ENCODE peak calls at places on chromosomes 7 and 10, in seven cellular contexts. X is fibroblast of mammary gland; A is adipocyte; D is CD8-positive, alpha-beta memory T cell; T is iPS DF 6.9; L is cardiac fibroblast; Z is neuronal stem cell. B is an unnamed sample.
A peak's percentile ranks its signal among the peaks of the same experiment; 100 is the strongest.

GRCh38 chr10:72328045-72328828 is 26.5 kb downstream of the DNAJB12 start:
- DNase-seq in Z (no peak), L (peak; percentile 80), T (no peak), X (peak; percentile 66), A (peak; percentile 79), D (no peak), B (peak; percentile 89)

GRCh38 chr7:101940830-101941229 is 123.4 kb downstream of the CUX1 start:
- DNase-seq in X (no peak), L (no peak), A (no peak), Z (peak; percentile 24), T (no peak), D (no peak), B (no peak)

GRCh38 chr7:53050433-53050832 is 15.0 kb downstream of the POM121L12 start:
- DNase-seq in Z (no peak), D (no peak), L (no peak), X (no peak), T (no peak), A (no peak), B (no peak)

GRCh38 chr7:17144313-17144712 is 154.1 kb upstream of the AHR start:
- DNase-seq in T (no peak), L (peak; percentile 65), D (peak; percentile 73), A (peak; percentile 22), Z (no peak), X (peak; percentile 78), B (peak; percentile 54)

GRCh38 chr10:69452676-69453415 is 1.6 kb downstream of the TSPAN15 start:
- DNase-seq in D (no peak), A (no peak), L (no peak), Z (no peak), X (no peak), T (no peak), B (no peak)

GRCh38 chr7:129908181-129908580 is 44.6 kb downstream of the UBE2H start:
- DNase-seq in A (no peak), T (no peak), L (no peak), Z (no peak), D (no peak), X (no peak), B (no peak)

GRCh38 chr7:12470930-12471329 is 67.3 kb upstream of the VWDE start:
- DNase-seq in A (no peak), X (no peak), D (no peak), Z (no peak), L (no peak), T (no peak), B (no peak)

GRCh38 chr7:1225462-1226154 is 7.1 kb upstream of the UNCX start:
- DNase-seq in L (peak; percentile 32), T (no peak), X (no peak), D (no peak), A (peak; percentile 40), Z (no peak), B (no peak)

GRCh38 chr10:43093423-43094090 is 16.7 kb downstream of the RET start:
- DNase-seq in Z (no peak), D (no peak), L (no peak), X (no peak), A (no peak), T (no peak), B (no peak)

GRCh38 chr10:69445094-69445493 is 6.2 kb upstream of the TSPAN15 start:
- DNase-seq in A (no peak), D (no peak), X (peak; percentile 66), T (no peak), L (peak; percentile 40), Z (no peak), B (no peak)

GRCh38 chr7:104482362-104483042 is 154.1 kb downstream of the LHFPL3 start:
- DNase-seq in X (no peak), A (no peak), T (no peak), L (no peak), Z (no peak), D (no peak), B (no peak)

GRCh38 chr10:16989826-16990293 is 139.8 kb downstream of the CUBN start:
- DNase-seq in L (no peak), T (no peak), D (no peak), A (no peak), X (no peak), Z (no peak), B (peak; percentile 55)

GRCh38 chr7:80604436-80604835 is 34.0 kb upstream of the CD36 start:
- DNase-seq in Z (no peak), L (no peak), D (no peak), T (no peak), X (no peak), A (no peak), B (no peak)

GRCh38 chr7:21507627-21508343 is 35.1 kb upstream of the DNAH11 start:
- DNase-seq in A (peak; percentile 67), D (no peak), L (peak; percentile 67), X (peak; percentile 47), T (peak; percentile 63), Z (peak; percentile 5), B (peak; percentile 58)

GRCh38 chr10:128725531-128725930 is 599.3 kb upstream of the MKI67 start:
- DNase-seq in D (no peak), L (no peak), X (no peak), A (no peak), Z (no peak), T (no peak), B (no peak)

GRCh38 chr10:128727114-128727513 is 600.9 kb upstream of the MKI67 start:
- DNase-seq in D (no peak), T (no peak), X (no peak), A (no peak), L (no peak), Z (no peak), B (no peak)

GRCh38 chr10:128722947-128723346 is 596.7 kb upstream of the MKI67 start:
- DNase-seq in T (no peak), D (no peak), X (no peak), L (no peak), A (no peak), Z (no peak), B (no peak)

GRCh38 chr10:128721851-128722250 is 595.6 kb upstream of the MKI67 start:
- DNase-seq in T (no peak), Z (no peak), D (no peak), L (no peak), A (no peak), X (no peak), B (no peak)

DNA sequence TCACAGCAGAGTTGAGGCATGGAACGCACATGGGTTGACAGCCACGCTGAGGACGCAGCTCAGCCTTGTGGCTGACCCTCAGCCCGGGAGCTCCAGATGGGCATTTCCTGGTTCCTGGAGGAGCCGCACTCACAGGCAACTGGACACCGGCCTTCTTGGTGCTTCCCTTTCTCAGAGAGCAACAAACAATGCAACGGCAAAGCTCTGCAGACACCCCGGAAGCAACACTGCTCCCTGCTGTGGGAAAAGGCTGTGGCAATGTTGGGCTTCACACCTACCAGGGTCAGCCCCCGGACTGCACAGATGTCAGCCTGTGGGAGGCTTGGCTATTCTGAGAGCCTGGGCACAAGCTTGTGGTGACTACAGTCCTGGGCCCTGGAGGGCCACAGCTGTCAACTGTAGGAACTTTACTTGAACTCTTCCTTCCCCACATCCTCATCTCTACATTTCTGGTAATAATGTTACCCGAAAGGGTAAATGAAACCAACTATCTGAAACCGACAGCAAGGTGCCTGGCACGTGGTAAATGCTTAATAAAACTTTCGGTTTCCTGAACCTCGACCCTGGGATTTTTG is 597.5 kb upstream of the MKI67 start:
- DNase-seq in D (no peak), L (no peak), T (no peak), A (no peak), X (no peak), Z (no peak), B (no peak)
- H3K4me3 ChIP-seq in D (no peak overlapping the region), L (no peak overlapping the region), T (no peak overlapping the region), A (no peak overlapping the region), X (no peak overlapping the region), Z (no peak overlapping the region), B (no peak overlapping the region)

GRCh38 chr10:49682879-49683278 is 3.4 kb downstream of the C10orf53 start:
- DNase-seq in D (no peak), L (no peak), Z (no peak), X (no peak), T (no peak), A (no peak), B (no peak)

GRCh38 chr10:49678827-49679479 is 498 bp upstream of the C10orf53 start:
- DNase-seq in L (no peak), T (no peak), A (no peak), D (no peak), Z (no peak), X (no peak), B (no peak)

DNA sequence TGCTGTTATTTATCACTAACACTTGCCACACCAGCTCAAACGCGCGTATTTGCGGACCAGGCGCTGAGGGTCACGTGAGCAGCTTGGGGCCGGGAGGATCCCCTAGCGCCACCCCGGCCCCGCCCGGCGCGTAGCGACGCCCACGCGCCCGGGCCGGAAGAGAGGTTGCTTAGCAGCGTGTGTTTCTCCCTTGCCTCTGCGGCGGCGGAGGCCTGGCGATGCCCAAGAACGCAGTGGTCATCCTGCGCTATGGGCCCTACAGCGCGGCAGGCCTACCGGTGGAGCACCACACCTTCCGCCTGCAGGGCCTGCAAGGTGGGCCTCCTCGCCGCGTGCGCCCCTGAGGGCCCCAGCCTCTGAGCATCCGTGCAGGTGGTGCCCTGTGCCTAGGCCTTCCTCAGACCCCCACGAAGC is at the start of gene C10orf53:
- DNase-seq in D (no peak), T (peak; percentile 41), Z (peak; percentile 77), X (peak; percentile 49), L (peak; percentile 41), A (peak; percentile 47), B (peak; percentile 40)
- H3K4me3 ChIP-seq in D (no peak within 1 kb of the TSS), T (peak within 1 kb of the TSS; percentile 28), Z (peak within 1 kb of the TSS; percentile 75), X (no peak within 1 kb of the TSS), L (peak within 1 kb of the TSS; percentile 17), A (no peak within 1 kb of the TSS), B (peak within 1 kb of the TSS; percentile 29)

DNA sequence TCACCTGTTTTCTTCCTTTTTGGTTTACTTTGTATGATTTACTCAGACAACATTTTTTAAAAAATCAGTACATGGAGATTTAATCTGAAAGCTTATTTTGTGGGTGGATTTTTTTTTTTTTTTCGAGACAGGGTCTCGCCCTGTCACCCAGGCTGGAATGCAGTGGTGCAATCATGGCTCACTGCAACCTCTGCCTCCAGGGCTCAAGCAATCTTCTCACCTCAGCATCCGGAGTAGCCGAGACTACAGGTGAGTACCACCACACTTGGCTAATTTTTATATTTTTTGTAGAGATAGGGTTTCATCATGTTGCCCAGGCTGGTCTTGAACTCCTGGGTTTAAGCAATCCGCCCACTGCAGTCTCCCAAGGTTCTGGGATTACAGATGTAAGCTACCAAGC is 2.5 kb downstream of the GSTO1 start:
- DNase-seq in A (no peak), L (no peak), X (no peak), T (no peak), Z (no peak), D (no peak), B (no peak)
- H3K4me3 ChIP-seq in A (peak overlapping the region; percentile 86), L (no peak overlapping the region), X (no peak overlapping the region), T (no peak overlapping the region), Z (no peak overlapping the region), D (no peak overlapping the region), B (peak overlapping the region; percentile 90)

DNA sequence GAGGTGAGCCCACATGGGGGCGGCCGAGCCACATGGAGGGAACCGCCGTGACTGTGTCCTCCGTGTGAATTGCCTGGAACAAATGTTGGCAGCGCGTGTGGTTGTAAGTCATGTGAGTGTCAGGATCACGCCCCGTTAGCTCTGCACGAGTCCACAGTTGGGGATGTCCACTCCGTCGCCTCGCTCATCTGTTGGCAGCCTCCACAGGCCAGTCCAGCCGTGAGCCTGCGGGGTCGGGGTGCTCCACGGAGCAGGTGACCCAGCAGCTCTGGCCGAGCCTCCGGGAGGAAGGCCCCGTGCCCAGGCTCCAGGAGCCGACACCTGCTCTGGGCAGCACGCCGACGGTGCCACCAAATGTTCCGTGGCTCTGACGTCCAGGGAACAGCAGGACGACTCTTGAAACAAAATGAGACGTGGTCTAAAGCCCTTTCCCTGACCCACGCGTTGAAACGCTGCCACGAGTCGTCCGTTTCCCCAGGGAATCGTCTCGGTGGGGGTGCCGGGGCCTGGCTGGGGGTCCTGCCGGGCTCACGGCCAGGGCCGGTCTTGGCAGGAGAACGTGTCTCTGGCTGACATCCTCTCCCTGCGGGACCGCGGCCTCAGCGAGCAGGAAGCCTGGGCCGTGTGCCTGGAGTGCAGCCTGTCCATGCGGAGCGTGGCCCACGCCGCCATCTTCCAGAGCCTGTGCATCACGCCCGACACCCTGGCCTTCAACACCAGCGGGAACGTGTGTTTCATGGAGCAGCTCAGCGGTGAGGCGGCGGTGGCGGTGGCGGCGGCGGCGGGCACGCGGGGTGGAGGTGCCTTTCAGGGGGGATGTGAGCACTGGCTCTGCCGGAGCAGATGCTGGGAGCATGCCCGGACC is 7.0 kb downstream of the KNDC1 start:
- DNase-seq in A (no peak), D (peak; percentile 42), Z (no peak), X (no peak), T (no peak), L (no peak), B (no peak)
- H3K4me3 ChIP-seq in A (no peak overlapping the region), D (no peak overlapping the region), Z (no peak overlapping the region), X (no peak overlapping the region), T (no peak overlapping the region), L (no peak overlapping the region), B (no peak overlapping the region)

B was measured in foreskin fibroblast.